ENCODE peak calls at places on chromosomes 4 and X, in nine cellular contexts. L, D, G, B, W, N, Q, R and J are unnamed samples.

GRCh38 chrX:18931972-18932371 is 51.9 kb downstream of the PHKA2 start:
- DNase-seq in L (no peak), D (no peak), G (no peak), B (peak; percentile 76), W (no peak), N (peak; percentile 58), Q (no peak), R (peak; percentile 2), J (no peak)

GRCh38 chr4:152535236-152535902 is 523 bp downstream of the FBXW7 start:
- DNase-seq in L (no peak), D (peak; percentile 20), G (no peak), B (peak; percentile 60), W (peak; percentile 42), N (no peak), Q (peak; percentile 68), R (peak; percentile 9), J (no peak)

GRCh38 chrX:66399273-66399672 is 235.2 kb downstream of the HEPH start:
- DNase-seq in L (no peak), D (no peak), G (no peak), B (no peak), W (no peak), N (no peak), Q (no peak), R (no peak), J (no peak)

GRCh38 chrX:131985526-131986049 is 37.5 kb upstream of the STK26 start:
- DNase-seq in L (peak; percentile 20), D (no peak), G (no peak), B (no peak), W (no peak), N (no peak), Q (no peak), R (no peak), J (no peak)

GRCh38 chrX:155819525-155819924 is 61.6 kb upstream of the VAMP7 start:
- DNase-seq in L (no peak), D (no peak), G (no peak), B (no peak), W (no peak), N (no peak), Q (no peak), R (no peak), J (no peak)

GRCh38 chrX:46665232-46666162 is 91.9 kb downstream of the CHST7 start:
- DNase-seq in L (no peak), D (no peak), G (no peak), B (no peak), W (no peak), N (peak; percentile 70), Q (no peak), R (no peak), J (no peak)

GRCh38 chr4:77697860-77698599 is 92.4 kb downstream of the CXCL13 start:
- DNase-seq in L (no peak), D (no peak), G (no peak), B (peak; percentile 52), W (peak; percentile 63), N (peak; percentile 72), Q (no peak), R (no peak), J (no peak)

GRCh38 chr4:17448689-17449088 is 63.2 kb downstream of the QDPR start:
- DNase-seq in L (no peak), D (no peak), G (no peak), B (no peak), W (no peak), N (peak; percentile 66), Q (no peak), R (no peak), J (no peak)

GRCh38 chr4:20445933-20446723 is 194.4 kb downstream of the SLIT2 start:
- DNase-seq in L (no peak), D (no peak), G (no peak), B (no peak), W (no peak), N (no peak), Q (no peak), R (no peak), J (no peak)

GRCh38 chrX:153392642-153393321 is 8.4 kb downstream of the PNMA6E start:
- DNase-seq in L (no peak), D (no peak), G (no peak), B (no peak), W (no peak), N (no peak), Q (no peak), R (no peak), J (no peak)

GRCh38 chr4:87451537-87451936 is 29.2 kb downstream of the NUDT9 start:
- DNase-seq in L (no peak), D (no peak), G (no peak), B (no peak), W (no peak), N (no peak), Q (no peak), R (no peak), J (no peak)

GRCh38 chr4:176261018-176261417 is 8.0 kb downstream of the ASB5 start:
- DNase-seq in L (no peak), D (no peak), G (no peak), B (no peak), W (no peak), N (no peak), Q (no peak), R (no peak), J (no peak)

GRCh38 chr4:176256921-176257320 is 12.1 kb downstream of the ASB5 start:
- DNase-seq in L (no peak), D (no peak), G (no peak), B (no peak), W (no peak), N (no peak), Q (no peak), R (no peak), J (no peak)

GRCh38 chr4:176261481-176261880 is 7.5 kb downstream of the ASB5 start:
- DNase-seq in L (no peak), D (no peak), G (no peak), B (no peak), W (no peak), N (no peak), Q (no peak), R (no peak), J (no peak)

GRCh38 chr4:176259330-176260090 is 9.5 kb downstream of the ASB5 start:
- DNase-seq in L (no peak), D (no peak), G (no peak), B (no peak), W (no peak), N (peak; percentile 56), Q (no peak), R (no peak), J (no peak)

GRCh38 chr4:176258135-176258534 is 10.9 kb downstream of the ASB5 start:
- DNase-seq in L (no peak), D (no peak), G (no peak), B (no peak), W (no peak), N (no peak), Q (no peak), R (no peak), J (no peak)
- H3K4me1 ChIP-seq in L (no peaks in the 10 kb centered on the region), D (peaks cover 5% of the 10 kb centered on the region), G (no peaks in the 10 kb centered on the region), B (no peaks in the 10 kb centered on the region), W (no peaks in the 10 kb centered on the region), N (peaks cover 15% of the 10 kb centered on the region), Q (no peaks in the 10 kb centered on the region), R (no peaks in the 10 kb centered on the region), J (no peaks in the 10 kb centered on the region)

GRCh38 chr4:8204576-8205227 is 5.6 kb downstream of the SH3TC1 start:
- DNase-seq in L (no peak), D (no peak), G (no peak), B (no peak), W (no peak), N (no peak), Q (no peak), R (no peak), J (no peak)
- H3K36me3 ChIP-seq in L (no peaks in the 10 kb centered on the region), D (peaks cover 10% of the 10 kb centered on the region), G (peaks cover 5% of the 10 kb centered on the region), B (no peaks in the 10 kb centered on the region), W (no peaks in the 10 kb centered on the region), N (no peaks in the 10 kb centered on the region), Q (no peaks in the 10 kb centered on the region), R (peaks cover 7% of the 10 kb centered on the region), J (peaks cover 10% of the 10 kb centered on the region)

DNA sequence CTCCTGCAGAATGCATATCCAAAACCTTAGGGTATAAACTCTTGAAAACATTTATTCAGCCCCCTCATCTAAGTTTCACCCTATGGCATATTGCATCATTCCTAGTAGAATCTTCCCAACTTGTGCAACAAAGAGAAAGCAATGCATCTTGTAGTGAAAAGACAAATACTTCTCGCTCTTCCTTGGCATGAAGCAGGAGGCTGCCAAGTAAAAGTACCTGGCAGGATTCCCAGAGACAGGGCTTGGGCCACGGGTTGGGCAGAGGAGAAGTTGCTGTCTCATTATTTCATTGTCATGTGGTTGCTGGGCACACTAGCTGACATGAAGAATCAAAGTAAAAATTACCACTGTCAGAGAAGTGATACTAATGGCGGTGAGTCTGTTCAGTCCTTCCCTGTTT is 380.3 kb upstream of the IGFBP7 start:
- DNase-seq in L (no peak), D (no peak), G (no peak), B (no peak), W (no peak), N (peak; percentile 44), Q (no peak), R (no peak), J (no peak)
- H3K27me3 ChIP-seq in L (no peaks in the 10 kb centered on the region), D (no peaks in the 10 kb centered on the region), G (no peaks in the 10 kb centered on the region), B (no peaks in the 10 kb centered on the region), W (no peaks in the 10 kb centered on the region), N (peaks cover 45% of the 10 kb centered on the region), Q (no peaks in the 10 kb centered on the region), R (no peaks in the 10 kb centered on the region), J (no peaks in the 10 kb centered on the region)

DNA sequence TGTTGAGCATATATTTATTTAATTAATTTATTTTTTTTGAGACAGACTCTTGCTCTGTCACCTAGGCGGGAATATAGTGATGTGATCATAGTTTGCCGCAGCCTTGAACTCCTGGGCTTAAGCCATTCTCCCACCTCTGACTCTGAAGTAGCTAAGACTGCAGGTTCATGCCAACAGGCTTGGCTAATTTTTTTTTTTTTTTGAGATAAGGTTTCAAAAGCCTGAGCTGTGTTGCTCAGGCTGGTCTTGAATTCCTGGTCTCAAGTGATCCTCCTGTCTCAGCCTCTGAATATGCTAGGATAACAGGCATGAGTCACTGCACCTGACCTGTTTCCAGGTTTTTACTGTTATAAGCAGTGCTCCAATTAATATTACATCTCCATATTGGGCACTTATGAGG is 4.8 kb downstream of the ADD1 start:
- DNase-seq in L (no peak), D (no peak), G (no peak), B (no peak), W (no peak), N (peak; percentile 12), Q (no peak), R (peak; percentile 56), J (no peak)
- H3K4me1 ChIP-seq in L (peaks cover 67% of the 10 kb centered on the region), D (peaks cover 86% of the 10 kb centered on the region), G (peaks cover 57% of the 10 kb centered on the region), B (peaks cover 43% of the 10 kb centered on the region), W (peaks cover 64% of the 10 kb centered on the region), N (peaks cover 9% of the 10 kb centered on the region), Q (peaks cover 68% of the 10 kb centered on the region), R (peaks cover 39% of the 10 kb centered on the region), J (peaks cover 27% of the 10 kb centered on the region)

DNA sequence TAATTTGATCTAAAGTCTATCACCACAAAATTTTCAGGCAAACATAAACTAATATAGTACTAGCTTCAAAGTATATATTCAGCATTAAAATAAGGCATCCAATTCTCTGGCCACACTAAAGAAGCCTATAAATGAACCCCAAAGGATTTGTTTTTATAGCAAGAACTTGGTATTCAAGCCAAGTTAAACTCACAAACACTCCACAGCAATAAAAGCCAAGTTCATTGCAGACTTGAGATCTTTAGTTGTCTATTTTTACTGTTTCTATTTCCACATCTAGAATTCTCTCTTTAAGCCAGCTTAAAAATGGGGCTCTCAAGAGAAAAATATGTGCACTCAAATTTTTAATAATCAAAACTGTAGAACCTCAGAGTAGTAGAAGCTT is 51.1 kb downstream of the WDFY3 start:
- DNase-seq in L (no peak), D (no peak), G (no peak), B (no peak), W (no peak), N (no peak), Q (no peak), R (no peak), J (no peak)
- H3K36me3 ChIP-seq in L (no peaks in the 10 kb centered on the region), D (peaks cover 5% of the 10 kb centered on the region), G (peaks cover 11% of the 10 kb centered on the region), B (no peaks in the 10 kb centered on the region), W (no peaks in the 10 kb centered on the region), N (no peaks in the 10 kb centered on the region), Q (no peaks in the 10 kb centered on the region), R (no peaks in the 10 kb centered on the region), J (no peaks in the 10 kb centered on the region)